ENCODE peak calls at places on chromosome 19, in ten cellular contexts. G is suprapubic skin, Y is mammary epithelial cell, C is pancreas, S is T-helper 17 cell, I is right lobe of liver, W is Panc1, N is Peyer's patch, A is IMR-90, F is mucosa of descending colon. K is an unnamed sample.

GRCh38 chr19:48395170-48395455 is 1.6 kb downstream of the GRIN2D start:
- DNase-seq in G (no peak), Y (no peak), C (no peak), S (no peak), I (no peak), W (no peak), N (no peak), A (no peak), F (no peak), K (no peak)

GRCh38 chr19:8702350-8702749 is 3.8 kb upstream of the ACTL9 start:
- DNase-seq in G (no peak), Y (no peak), C (no peak), S (no peak), I (no peak), W (no peak), N (no peak), A (no peak), F (no peak), K (no peak)

GRCh38 chr19:10289167-10289835 is 451 bp upstream of the ICAM5 start:
- DNase-seq in G (no peak), Y (no peak), C (no peak), S (no peak), I (no peak), W (no peak), N (peak; percentile 68), A (peak; percentile 54), F (peak; percentile 68), K (peak; percentile 83)

GRCh38 chr19:13838071-13838942 is 38.6 kb upstream of the NANOS3 start:
- DNase-seq in G (no peak), Y (no peak), C (no peak), S (no peak), I (no peak), W (no peak), N (peak; percentile 46), A (no peak), F (no peak), K (no peak)

GRCh38 chr19:6767357-6768235 is at the start of gene SH2D3A:
- DNase-seq in G (peak; percentile 92), Y (peak; percentile 96), C (peak; percentile 94), S (peak; percentile 92), I (peak; percentile 93), W (no peak), N (peak; percentile 99), A (peak; percentile 15), F (peak; percentile 98), K (peak; percentile 93)

GRCh38 chr19:10748924-10749434 is 31.1 kb downstream of the DNM2 start:
- DNase-seq in G (no peak), Y (peak; percentile 52), C (peak; percentile 87), S (no peak), I (peak; percentile 74), W (no peak), N (peak; percentile 90), A (no peak), F (peak; percentile 93), K (peak; percentile 79)

GRCh38 chr19:56594783-56595547 is at the start of gene ZNF71:
- DNase-seq in G (peak; percentile 89), Y (peak; percentile 83), C (peak; percentile 97), S (peak; percentile 70), I (peak; percentile 85), W (no peak), N (peak; percentile 94), A (peak; percentile 78), F (peak; percentile 89), K (peak; percentile 92)

GRCh38 chr19:33248954-33249613 is 23.4 kb upstream of the SLC7A10 start:
- DNase-seq in G (no peak), Y (no peak), C (no peak), S (no peak), I (peak; percentile 83), W (no peak), N (no peak), A (no peak), F (peak; percentile 62), K (peak; percentile 83)

GRCh38 chr19:8265872-8266271 is 42.3 kb downstream of the CD320 start:
- DNase-seq in G (no peak), Y (no peak), C (no peak), S (no peak), I (no peak), W (no peak), N (peak; percentile 4), A (no peak), F (no peak), K (no peak)

GRCh38 chr19:50898018-50898417 is 13.2 kb downstream of the KLK4 start:
- DNase-seq in G (no peak), Y (no peak), C (no peak), S (no peak), I (no peak), W (no peak), N (no peak), A (no peak), F (no peak), K (no peak)

GRCh38 chr19:50896591-50897190 is 14.5 kb downstream of the KLK4 start:
- DNase-seq in G (no peak), Y (peak; percentile 98), C (no peak), S (no peak), I (no peak), W (peak; percentile 90), N (peak; percentile 86), A (peak; percentile 65), F (no peak), K (no peak)

GRCh38 chr19:50897191-50897607 is 14.0 kb downstream of the KLK4 start:
- DNase-seq in G (no peak), Y (peak; percentile 65), C (no peak), S (no peak), I (no peak), W (no peak), N (no peak), A (no peak), F (no peak), K (no peak)

GRCh38 chr19:50899549-50899948 is 11.6 kb downstream of the KLK4 start:
- DNase-seq in G (no peak), Y (no peak), C (no peak), S (no peak), I (no peak), W (no peak), N (no peak), A (no peak), F (no peak), K (no peak)

GRCh38 chr19:50897612-50898011 is 13.6 kb downstream of the KLK4 start:
- DNase-seq in G (no peak), Y (peak; percentile 70), C (no peak), S (no peak), I (no peak), W (no peak), N (no peak), A (no peak), F (no peak), K (no peak)
- H3K9me3 ChIP-seq in G (no peaks in the 10 kb centered on the region), Y (no peaks in the 10 kb centered on the region), C (no peaks in the 10 kb centered on the region), S (no peaks in the 10 kb centered on the region), I (no peaks in the 10 kb centered on the region), W (no peaks in the 10 kb centered on the region), N (no peaks in the 10 kb centered on the region), A (no peaks in the 10 kb centered on the region), F (no peaks in the 10 kb centered on the region), K (no peaks in the 10 kb centered on the region)

GRCh38 chr19:640606-641170 is 1.0 kb downstream of the FGF22 start:
- DNase-seq in G (no peak), Y (no peak), C (no peak), S (no peak), I (no peak), W (no peak), N (no peak), A (no peak), F (no peak), K (no peak)

GRCh38 chr19:642755-643727 is 3.4 kb downstream of the FGF22 start:
- DNase-seq in G (no peak), Y (no peak), C (no peak), S (no peak), I (no peak), W (no peak), N (no peak), A (no peak), F (no peak), K (no peak)

GRCh38 chr19:643736-644135 is 4.1 kb downstream of the FGF22 start:
- DNase-seq in G (no peak), Y (no peak), C (no peak), S (no peak), I (no peak), W (no peak), N (no peak), A (no peak), F (no peak), K (no peak)

GRCh38 chr19:640156-640548 is 473 bp downstream of the FGF22 start:
- DNase-seq in G (no peak), Y (no peak), C (no peak), S (no peak), I (no peak), W (no peak), N (no peak), A (no peak), F (no peak), K (no peak)

GRCh38 chr19:641702-642101 is 2.0 kb downstream of the FGF22 start:
- DNase-seq in G (no peak), Y (no peak), C (no peak), S (no peak), I (no peak), W (no peak), N (no peak), A (no peak), F (no peak), K (no peak)
- H3K9me3 ChIP-seq in G (no peaks in the 10 kb centered on the region), Y (no peaks in the 10 kb centered on the region), C (no peaks in the 10 kb centered on the region), S (no peaks in the 10 kb centered on the region), I (no peaks in the 10 kb centered on the region), W (no peaks in the 10 kb centered on the region), N (no peaks in the 10 kb centered on the region), A (no peaks in the 10 kb centered on the region), F (no peaks in the 10 kb centered on the region), K (no peaks in the 10 kb centered on the region)

GRCh38 chr19:38134538-38135149 is 89.4 kb downstream of the DPF1 start:
- DNase-seq in G (no peak), Y (peak; percentile 39), C (no peak), S (no peak), I (no peak), W (peak; percentile 25), N (peak; percentile 55), A (peak; percentile 37), F (no peak), K (no peak)

GRCh38 chr19:38130399-38130798 is 93.6 kb downstream of the DPF1 start:
- DNase-seq in G (no peak), Y (no peak), C (no peak), S (no peak), I (no peak), W (no peak), N (no peak), A (no peak), F (no peak), K (no peak)

GRCh38 chr19:38135150-38135998 is 88.6 kb downstream of the DPF1 start:
- DNase-seq in G (no peak), Y (peak; percentile 54), C (no peak), S (no peak), I (no peak), W (no peak), N (no peak), A (peak; percentile 43), F (no peak), K (no peak)

GRCh38 chr19:38132781-38133180 is 91.2 kb downstream of the DPF1 start:
- DNase-seq in G (no peak), Y (no peak), C (no peak), S (no peak), I (peak; percentile 65), W (no peak), N (no peak), A (no peak), F (no peak), K (no peak)
- H3K9me3 ChIP-seq in G (no peaks in the 10 kb centered on the region), Y (no peaks in the 10 kb centered on the region), C (no peaks in the 10 kb centered on the region), S (no peaks in the 10 kb centered on the region), I (no peaks in the 10 kb centered on the region), W (no peaks in the 10 kb centered on the region), N (no peaks in the 10 kb centered on the region), A (no peaks in the 10 kb centered on the region), F (no peaks in the 10 kb centered on the region), K (no peaks in the 10 kb centered on the region)

GRCh38 chr19:19710506-19710905 is 22.4 kb downstream of the ZNF14 start:
- DNase-seq in G (no peak), Y (no peak), C (no peak), S (no peak), I (no peak), W (no peak), N (no peak), A (no peak), F (no peak), K (no peak)
- H3K9me3 ChIP-seq in G (peaks cover 95% of the 10 kb centered on the region), Y (peaks cover 70% of the 10 kb centered on the region), C (peaks cover 7% of the 10 kb centered on the region), S (peaks cover 70% of the 10 kb centered on the region), I (peaks cover 23% of the 10 kb centered on the region), W (peaks cover 70% of the 10 kb centered on the region), N (peaks cover 28% of the 10 kb centered on the region), A (peaks cover 89% of the 10 kb centered on the region), F (peaks cover 99% of the 10 kb centered on the region), K (peaks cover 99% of the 10 kb centered on the region)